ENCODE peak calls at places on chromosome 1, in four cellular contexts. Z, M, P and O are unnamed samples.

GRCh38 chr1:61807606-61808005 is 65.3 kb downstream of the PATJ start:
- DNase-seq in Z (no peak), M (no peak), P (no peak), O (no peak)

GRCh38 chr1:222798975-222799374 is 15.9 kb upstream of the DISP1 start:
- DNase-seq in Z (no peak), M (no peak), P (no peak), O (no peak)

GRCh38 chr1:226402615-226403521 is 5.0 kb downstream of the PARP1 start:
- DNase-seq in Z (no peak), M (no peak), P (no peak), O (no peak)

GRCh38 chr1:235708390-235708962 is 58.9 kb upstream of the GNG4 start:
- DNase-seq in Z (no peak), M (no peak), P (peak; percentile 33), O (peak; percentile 87)

GRCh38 chr1:160046494-160047115 is 14.8 kb upstream of the PIGM start:
- DNase-seq in Z (no peak), M (peak; percentile 86), P (peak; percentile 34), O (no peak)

GRCh38 chr1:22817462-22817861 is 106.8 kb downstream of the EPHB2 start:
- DNase-seq in Z (no peak), M (no peak), P (no peak), O (no peak)

GRCh38 chr1:23791434-23792047 is 596 bp downstream of the LYPLA2 start:
- DNase-seq in Z (no peak), M (peak; percentile 75), P (no peak), O (peak; percentile 45)

GRCh38 chr1:179814513-179814838 is 63.1 kb downstream of the TOR1AIP2 start:
- DNase-seq in Z (no peak), M (no peak), P (no peak), O (no peak)

GRCh38 chr1:7967651-7968050 is 6.1 kb downstream of the PARK7 start:
- DNase-seq in Z (no peak), M (no peak), P (no peak), O (no peak)

GRCh38 chr1:169124459-169124858 is 18.0 kb downstream of the ATP1B1 start:
- DNase-seq in Z (no peak), M (no peak), P (no peak), O (no peak)

GRCh38 chr1:54854376-54855020 is 32.5 kb downstream of the DHCR24 start:
- DNase-seq in Z (no peak), M (no peak), P (no peak), O (no peak)

GRCh38 chr1:56123421-56123820 is 455.9 kb downstream of the PLPP3 start:
- DNase-seq in Z (no peak), M (no peak), P (peak; percentile 70), O (no peak)

GRCh38 chr1:117026361-117026760 is 24.8 kb downstream of the CD101 start:
- DNase-seq in Z (no peak), M (no peak), P (no peak), O (no peak)

GRCh38 chr1:206709772-206710456 is 25.2 kb downstream of the MAPKAPK2 start:
- DNase-seq in Z (no peak), M (peak; percentile 65), P (peak; percentile 29), O (no peak)

GRCh38 chr1:9900142-9901043 is 9.7 kb downstream of the CTNNBIP1 start:
- DNase-seq in Z (no peak), M (no peak), P (no peak), O (no peak)

GRCh38 chr1:21931171-21932093 is 5.7 kb downstream of the HSPG2 start:
- DNase-seq in Z (peak; percentile 94), M (peak; percentile 88), P (peak; percentile 93), O (no peak)